ENCODE peak calls at places on chromosomes 5 and 9, in eight cellular contexts. One of them, this sample, is unnamed. For H3K4me1, the result is how much of the 10 kb centered on the place peaks cover.

GRCh38 chr5:43309657-43310056 is 3.6 kb downstream of the HMGCS1 start:
- DNase-seq in sigmoid colon: no peak
- DNase-seq in GM23338: no peak
- DNase-seq in HepG2: no peak
- DNase-seq in colonic mucosa: no peak
- DNase-seq in PC-3: peak
- DNase-seq in right atrium auricular region: no peak
- DNase-seq in CD8-positive, alpha-beta T cell: no peak
- DNase-seq in this sample: no peak

GRCh38 chr9:127598839-127599549 is 13.1 kb upstream of the STXBP1 start:
- DNase-seq in CD8-positive, alpha-beta T cell: no peak
- DNase-seq in GM23338: no peak
- DNase-seq in PC-3: no peak
- DNase-seq in colonic mucosa: no peak
- DNase-seq in HepG2: no peak
- DNase-seq in sigmoid colon: no peak
- DNase-seq in right atrium auricular region: no peak
- DNase-seq in this sample: no peak

GRCh38 chr9:82982271-82982880 is 80.6 kb downstream of the RASEF start:
- DNase-seq in CD8-positive, alpha-beta T cell: no peak
- DNase-seq in PC-3: no peak
- DNase-seq in right atrium auricular region: no peak
- DNase-seq in sigmoid colon: no peak
- DNase-seq in GM23338: no peak
- DNase-seq in HepG2: no peak
- DNase-seq in colonic mucosa: no peak
- DNase-seq in this sample: no peak

GRCh38 chr5:148511832-148512347 is 128.1 kb downstream of the FBXO38 start:
- DNase-seq in sigmoid colon: no peak
- DNase-seq in right atrium auricular region: no peak
- DNase-seq in CD8-positive, alpha-beta T cell: no peak
- DNase-seq in colonic mucosa: no peak
- DNase-seq in HepG2: no peak
- DNase-seq in PC-3: no peak
- DNase-seq in GM23338: no peak
- DNase-seq in this sample: no peak

GRCh38 chr5:179906294-179906794 is 1.4 kb downstream of the TBC1D9B start:
- DNase-seq in PC-3: no peak
- DNase-seq in CD8-positive, alpha-beta T cell: no peak
- DNase-seq in sigmoid colon: no peak
- DNase-seq in right atrium auricular region: no peak
- DNase-seq in GM23338: peak
- DNase-seq in HepG2: no peak
- DNase-seq in colonic mucosa: no peak
- DNase-seq in this sample: no peak

GRCh38 chr9:110114888-110115259 is 93.1 kb downstream of the C9orf152 start:
- DNase-seq in CD8-positive, alpha-beta T cell: no peak
- DNase-seq in sigmoid colon: no peak
- DNase-seq in HepG2: no peak
- DNase-seq in PC-3: no peak
- DNase-seq in right atrium auricular region: no peak
- DNase-seq in GM23338: peak
- DNase-seq in colonic mucosa: no peak
- DNase-seq in this sample: peak

GRCh38 chr5:14685757-14686156 is 21.2 kb downstream of the OTULIN start:
- DNase-seq in PC-3: peak
- DNase-seq in GM23338: peak
- DNase-seq in colonic mucosa: peak
- DNase-seq in right atrium auricular region: no peak
- DNase-seq in HepG2: peak
- DNase-seq in CD8-positive, alpha-beta T cell: no peak
- DNase-seq in sigmoid colon: no peak
- DNase-seq in this sample: no peak

GRCh38 chr5:17223375-17224185 is 6.1 kb downstream of the BASP1 start:
- DNase-seq in PC-3: no peak
- DNase-seq in GM23338: peak
- DNase-seq in sigmoid colon: no peak
- DNase-seq in colonic mucosa: no peak
- DNase-seq in HepG2: no peak
- DNase-seq in CD8-positive, alpha-beta T cell: no peak
- DNase-seq in right atrium auricular region: no peak
- DNase-seq in this sample: no peak

GRCh38 chr9:17134843-17135577 is at the start of gene CNTLN:
- DNase-seq in colonic mucosa: peak
- DNase-seq in CD8-positive, alpha-beta T cell: peak
- DNase-seq in right atrium auricular region: peak
- DNase-seq in HepG2: peak
- DNase-seq in PC-3: peak
- DNase-seq in GM23338: peak
- DNase-seq in sigmoid colon: peak
- DNase-seq in this sample: peak

GRCh38 chr5:132872788-132873118 is 715 bp upstream of the LEAP2 start:
- DNase-seq in colonic mucosa: no peak
- DNase-seq in right atrium auricular region: no peak
- DNase-seq in HepG2: no peak
- DNase-seq in sigmoid colon: no peak
- DNase-seq in GM23338: no peak
- DNase-seq in CD8-positive, alpha-beta T cell: no peak
- DNase-seq in PC-3: no peak
- DNase-seq in this sample: no peak

GRCh38 chr9:69502671-69503301 is 169.4 kb downstream of the APBA1 start:
- DNase-seq in CD8-positive, alpha-beta T cell: no peak
- DNase-seq in PC-3: peak
- DNase-seq in sigmoid colon: no peak
- DNase-seq in right atrium auricular region: no peak
- DNase-seq in colonic mucosa: no peak
- DNase-seq in HepG2: no peak
- DNase-seq in GM23338: no peak
- DNase-seq in this sample: no peak

GRCh38 chr5:151671979-151672378 is 14.7 kb downstream of the SPARC start:
- DNase-seq in GM23338: no peak
- DNase-seq in right atrium auricular region: peak
- DNase-seq in HepG2: no peak
- DNase-seq in PC-3: no peak
- DNase-seq in CD8-positive, alpha-beta T cell: no peak
- DNase-seq in colonic mucosa: no peak
- DNase-seq in sigmoid colon: no peak
- DNase-seq in this sample: peak

GRCh38 chr9:78668148-78668825 is 371.4 kb downstream of the PSAT1 start:
- DNase-seq in right atrium auricular region: no peak
- DNase-seq in PC-3: peak
- DNase-seq in colonic mucosa: no peak
- DNase-seq in HepG2: no peak
- DNase-seq in sigmoid colon: no peak
- DNase-seq in CD8-positive, alpha-beta T cell: no peak
- DNase-seq in GM23338: peak
- DNase-seq in this sample: no peak

GRCh38 chr5:74257645-74258328 is 382.7 kb downstream of the ENC1 start:
- DNase-seq in PC-3: peak
- DNase-seq in right atrium auricular region: peak
- DNase-seq in GM23338: peak
- DNase-seq in sigmoid colon: peak
- DNase-seq in CD8-positive, alpha-beta T cell: no peak
- DNase-seq in HepG2: no peak
- DNase-seq in colonic mucosa: peak
- DNase-seq in this sample: peak

GRCh38 chr9:109019420-109019819 is 6.1 kb upstream of the CTNNAL1 start:
- DNase-seq in CD8-positive, alpha-beta T cell: no peak
- DNase-seq in colonic mucosa: no peak
- DNase-seq in sigmoid colon: no peak
- DNase-seq in right atrium auricular region: no peak
- DNase-seq in GM23338: no peak
- DNase-seq in PC-3: no peak
- DNase-seq in HepG2: no peak
- DNase-seq in this sample: no peak

GRCh38 chr5:116454417-116454927 is 120.2 kb downstream of the SEMA6A start:
- DNase-seq in CD8-positive, alpha-beta T cell: no peak
- DNase-seq in HepG2: no peak
- DNase-seq in right atrium auricular region: no peak
- DNase-seq in sigmoid colon: no peak
- DNase-seq in PC-3: no peak
- DNase-seq in colonic mucosa: no peak
- DNase-seq in GM23338: no peak
- DNase-seq in this sample: peak

GRCh38 chr5:142905375-142905774 is 135.2 kb downstream of the ARHGAP26 start:
- DNase-seq in CD8-positive, alpha-beta T cell: no peak
- DNase-seq in GM23338: no peak
- DNase-seq in right atrium auricular region: no peak
- DNase-seq in PC-3: no peak
- DNase-seq in sigmoid colon: no peak
- DNase-seq in colonic mucosa: no peak
- DNase-seq in HepG2: no peak
- DNase-seq in this sample: no peak

GRCh38 chr5:142900926-142901325 is 130.7 kb downstream of the ARHGAP26 start:
- DNase-seq in colonic mucosa: no peak
- DNase-seq in HepG2: no peak
- DNase-seq in CD8-positive, alpha-beta T cell: no peak
- DNase-seq in GM23338: no peak
- DNase-seq in PC-3: peak
- DNase-seq in right atrium auricular region: no peak
- DNase-seq in sigmoid colon: no peak
- DNase-seq in this sample: no peak

GRCh38 chr5:142901476-142902187 is 131.5 kb downstream of the ARHGAP26 start:
- DNase-seq in right atrium auricular region: no peak
- DNase-seq in HepG2: no peak
- DNase-seq in CD8-positive, alpha-beta T cell: no peak
- DNase-seq in GM23338: no peak
- DNase-seq in colonic mucosa: no peak
- DNase-seq in sigmoid colon: no peak
- DNase-seq in PC-3: no peak
- DNase-seq in this sample: no peak

GRCh38 chr5:142904421-142904820 is 134.2 kb downstream of the ARHGAP26 start:
- DNase-seq in sigmoid colon: no peak
- DNase-seq in HepG2: no peak
- DNase-seq in PC-3: peak
- DNase-seq in GM23338: no peak
- DNase-seq in right atrium auricular region: no peak
- DNase-seq in CD8-positive, alpha-beta T cell: no peak
- DNase-seq in colonic mucosa: no peak
- DNase-seq in this sample: no peak

GRCh38 chr5:142902188-142902965 is 132.2 kb downstream of the ARHGAP26 start:
- DNase-seq in colonic mucosa: no peak
- DNase-seq in GM23338: no peak
- DNase-seq in right atrium auricular region: no peak
- DNase-seq in HepG2: no peak
- DNase-seq in PC-3: no peak
- DNase-seq in CD8-positive, alpha-beta T cell: no peak
- DNase-seq in sigmoid colon: no peak
- DNase-seq in this sample: no peak
- H3K27ac ChIP-seq in colonic mucosa: no peak
- H3K27ac ChIP-seq in GM23338: no peak
- H3K27ac ChIP-seq in right atrium auricular region: no peak
- H3K27ac ChIP-seq in HepG2: no peak
- H3K27ac ChIP-seq in PC-3: no peak
- H3K27ac ChIP-seq in CD8-positive, alpha-beta T cell: no peak
- H3K27ac ChIP-seq in sigmoid colon: no peak
- H3K27ac ChIP-seq in this sample: peak

DNA sequence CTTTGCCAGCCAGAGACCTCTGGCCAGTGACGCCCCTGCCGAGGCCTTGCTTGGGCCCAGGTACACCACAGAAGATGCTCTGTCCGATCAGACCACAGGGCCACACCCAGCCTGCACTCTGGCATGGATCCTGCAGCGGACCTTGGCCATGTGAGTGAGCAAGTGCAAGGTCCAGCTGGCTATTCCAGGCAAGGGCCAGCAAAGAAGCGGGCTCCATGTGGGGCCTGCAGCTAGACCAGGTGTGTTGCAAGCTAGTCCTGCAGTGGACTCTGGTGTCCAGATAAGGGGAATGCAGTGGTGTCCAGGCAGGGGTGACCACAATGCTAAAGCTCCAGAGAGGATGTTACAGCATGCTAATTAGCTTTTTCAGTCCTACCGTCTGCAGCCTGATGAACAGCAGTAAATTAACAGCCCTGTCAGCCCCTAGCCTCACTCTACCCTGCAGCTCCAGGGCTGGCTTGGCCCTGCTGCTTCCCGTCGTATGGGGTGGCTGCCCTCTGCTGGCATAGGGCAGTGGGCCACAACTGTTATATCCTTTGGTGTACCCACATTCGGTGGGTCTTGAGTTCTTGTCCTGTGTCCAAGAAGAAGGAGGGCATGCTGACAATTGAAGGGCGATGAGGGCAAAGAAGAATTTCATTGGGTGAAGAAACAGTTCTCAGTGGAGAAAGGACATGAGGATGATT is 284.5 kb upstream of the POU5F2 start:
- DNase-seq in sigmoid colon: no peak
- DNase-seq in right atrium auricular region: no peak
- DNase-seq in colonic mucosa: no peak
- DNase-seq in CD8-positive, alpha-beta T cell: no peak
- DNase-seq in HepG2: peak
- DNase-seq in PC-3: no peak
- DNase-seq in GM23338: peak
- DNase-seq in this sample: no peak
- TF ChIP-seq CTCF in sigmoid colon: no peak
- TF ChIP-seq CTCF in right atrium auricular region: no peak
- TF ChIP-seq CTCF in colonic mucosa: no peak
- TF ChIP-seq CTCF in CD8-positive, alpha-beta T cell: no peak
- TF ChIP-seq CTCF in HepG2: peak
- TF ChIP-seq CTCF in PC-3: peak
- TF ChIP-seq CTCF in GM23338: peak
- TF ChIP-seq CTCF in this sample: no peak

GRCh38 chr5:124730381-124730780 is 16.1 kb downstream of the ZNF608 start:
- DNase-seq in CD8-positive, alpha-beta T cell: no peak
- DNase-seq in PC-3: no peak
- DNase-seq in GM23338: no peak
- DNase-seq in HepG2: no peak
- DNase-seq in colonic mucosa: no peak
- DNase-seq in right atrium auricular region: no peak
- DNase-seq in sigmoid colon: no peak
- DNase-seq in this sample: no peak
- H3K4me1 ChIP-seq in CD8-positive, alpha-beta T cell: under half
- H3K4me1 ChIP-seq in PC-3: under half
- H3K4me1 ChIP-seq in GM23338: under half
- H3K4me1 ChIP-seq in HepG2: under half
- H3K4me1 ChIP-seq in colonic mucosa: under half
- H3K4me1 ChIP-seq in right atrium auricular region: under half
- H3K4me1 ChIP-seq in sigmoid colon: under half
- H3K4me1 ChIP-seq in this sample: under half

GRCh38 chr9:29150606-29151005 is 1577.3 kb upstream of the C9orf72 start:
- DNase-seq in HepG2: no peak
- DNase-seq in PC-3: peak
- DNase-seq in sigmoid colon: no peak
- DNase-seq in right atrium auricular region: no peak
- DNase-seq in CD8-positive, alpha-beta T cell: no peak
- DNase-seq in GM23338: no peak
- DNase-seq in colonic mucosa: no peak
- DNase-seq in this sample: no peak
- H3K27ac ChIP-seq in HepG2: no peak
- H3K27ac ChIP-seq in PC-3: no peak
- H3K27ac ChIP-seq in sigmoid colon: no peak
- H3K27ac ChIP-seq in right atrium auricular region: no peak
- H3K27ac ChIP-seq in CD8-positive, alpha-beta T cell: no peak
- H3K27ac ChIP-seq in GM23338: no peak
- H3K27ac ChIP-seq in colonic mucosa: no peak
- H3K27ac ChIP-seq in this sample: no peak

GRCh38 chr9:113578279-113578865 is 114.8 kb downstream of the RGS3 start:
- DNase-seq in HepG2: no peak
- DNase-seq in GM23338: no peak
- DNase-seq in colonic mucosa: no peak
- DNase-seq in CD8-positive, alpha-beta T cell: no peak
- DNase-seq in PC-3: no peak
- DNase-seq in sigmoid colon: no peak
- DNase-seq in right atrium auricular region: no peak
- DNase-seq in this sample: no peak
- TF ChIP-seq CTCF in HepG2: no peak
- TF ChIP-seq CTCF in GM23338: peak
- TF ChIP-seq CTCF in colonic mucosa: no peak
- TF ChIP-seq CTCF in CD8-positive, alpha-beta T cell: no peak
- TF ChIP-seq CTCF in PC-3: peak
- TF ChIP-seq CTCF in sigmoid colon: no peak
- TF ChIP-seq CTCF in right atrium auricular region: no peak
- TF ChIP-seq CTCF in this sample: no peak